ENCODE peak calls at places on chromosomes 2 and 18, in five cellular contexts. Q, C, D, H and T are unnamed samples.

GRCh38 chr2:64562148-64562784 is 38.1 kb downstream of the AFTPH start:
- DNase-seq in Q (no peak), C (no peak), D (no peak), H (no peak), T (no peak)

GRCh38 chr18:58661423-58661822 is 9.8 kb upstream of the MALT1 start:
- DNase-seq in Q (no peak), C (no peak), D (no peak), H (no peak), T (no peak)

GRCh38 chr18:10261315-10262276 is 192.8 kb upstream of the APCDD1 start:
- DNase-seq in Q (no peak), C (no peak), D (no peak), H (no peak), T (no peak)

GRCh38 chr18:77444385-77444784 is 194.7 kb downstream of the GALR1 start:
- DNase-seq in Q (no peak), C (no peak), D (no peak), H (no peak), T (no peak)

GRCh38 chr2:161386228-161386627 is 29.9 kb upstream of the TBR1 start:
- DNase-seq in Q (no peak), C (no peak), D (no peak), H (no peak), T (no peak)

GRCh38 chr2:207716061-207716460 is 4.6 kb downstream of the CCNYL1 start:
- DNase-seq in Q (no peak), C (no peak), D (no peak), H (no peak), T (no peak)

GRCh38 chr2:152600698-152601097 is 116.6 kb downstream of the PRPF40A start:
- DNase-seq in Q (no peak), C (no peak), D (no peak), H (no peak), T (no peak)

GRCh38 chr2:234454433-234454832 is 42.4 kb downstream of the ARL4C start:
- DNase-seq in Q (no peak), C (no peak), D (no peak), H (no peak), T (no peak)

GRCh38 chr18:58189008-58189407 is 145.0 kb downstream of the NEDD4L start:
- DNase-seq in Q (no peak), C (no peak), D (no peak), H (no peak), T (no peak)

GRCh38 chr2:27075219-27075871 is 3.1 kb upstream of the EMILIN1 start:
- DNase-seq in Q (peak), C (no peak), D (peak), H (no peak), T (no peak)